ENCODE peak calls at places on chromosomes 2 and 18, in six cellular contexts. P is HFF-Myc, D is WERI-Rb-1, I is choroid plexus epithelial cell, X is transverse colon, Q is endothelial cell of umbilical vein. S is an unnamed sample.

GRCh38 chr2:100791294-100791935 is 28.5 kb upstream of the NPAS2 start:
- DNase-seq in P (no peak), D (no peak), I (no peak), X (no peak), Q (no peak), S (no peak)

GRCh38 chr2:155846249-155846648 is 486.3 kb downstream of the NR4A2 start:
- DNase-seq in P (no peak), D (no peak), I (no peak), X (no peak), Q (no peak), S (no peak)

GRCh38 chr18:28065031-28065792 is 111.7 kb downstream of the CDH2 start:
- DNase-seq in P (peak; percentile 42), D (no peak), I (peak; percentile 77), X (no peak), Q (peak; percentile 14), S (no peak)

GRCh38 chr18:58367425-58368140 is 261.3 kb downstream of the ALPK2 start:
- DNase-seq in P (no peak), D (no peak), I (no peak), X (no peak), Q (no peak), S (no peak)

GRCh38 chr2:122531803-122532344 is 776.4 kb downstream of the TSN start:
- DNase-seq in P (no peak), D (peak; percentile 50), I (no peak), X (no peak), Q (no peak), S (peak; percentile 15)

GRCh38 chr2:174952607-174953006 is 52.6 kb downstream of the CHN1 start:
- DNase-seq in P (peak; percentile 91), D (no peak), I (peak; percentile 59), X (no peak), Q (peak; percentile 66), S (no peak)

GRCh38 chr18:45336431-45336830 is 278.8 kb upstream of the SLC14A2 start:
- DNase-seq in P (no peak), D (no peak), I (no peak), X (no peak), Q (no peak), S (no peak)

GRCh38 chr2:219914577-219914976 is 287.1 kb downstream of the SLC4A3 start:
- DNase-seq in P (no peak), D (no peak), I (no peak), X (no peak), Q (no peak), S (no peak)

GRCh38 chr18:48719988-48720654 is 181.3 kb downstream of the CTIF start:
- DNase-seq in P (no peak), D (no peak), I (no peak), X (no peak), Q (peak; percentile 12), S (no peak)

GRCh38 chr2:20143263-20143662 is 81.7 kb downstream of the SDC1 start:
- DNase-seq in P (no peak), D (no peak), I (peak; percentile 67), X (no peak), Q (no peak), S (no peak)

GRCh38 chr18:14916181-14916580 is 168.2 kb downstream of the ANKRD30B start:
- DNase-seq in P (no peak), D (no peak), I (no peak), X (no peak), Q (no peak), S (no peak)

GRCh38 chr2:231245253-231246094 is 47.0 kb downstream of the ARMC9 start:
- DNase-seq in P (no peak), D (no peak), I (peak; percentile 21), X (peak; percentile 67), Q (peak; percentile 7), S (no peak)

GRCh38 chr2:23561088-23561487 is 176.1 kb downstream of the KLHL29 start:
- DNase-seq in P (no peak), D (no peak), I (no peak), X (no peak), Q (no peak), S (no peak)

GRCh38 chr2:236939751-236940229 is 145.9 kb upstream of the COPS8 start:
- DNase-seq in P (no peak), D (peak; percentile 84), I (no peak), X (no peak), Q (peak; percentile 94), S (no peak)

GRCh38 chr2:233051241-233052149 is 8.6 kb upstream of the INPP5D start:
- DNase-seq in P (no peak), D (no peak), I (peak; percentile 42), X (no peak), Q (peak; percentile 89), S (peak; percentile 35)

GRCh38 chr2:27162151-27163121 is 13.6 kb downstream of the TCF23 start:
- DNase-seq in P (no peak), D (no peak), I (peak; percentile 52), X (no peak), Q (no peak), S (no peak)

GRCh38 chr2:110755494-110756078 is 23.2 kb downstream of the ACOXL start:
- DNase-seq in P (no peak), D (no peak), I (peak; percentile 24), X (no peak), Q (peak; percentile 30), S (no peak)

GRCh38 chr18:31325051-31325450 is 7.1 kb downstream of the DSG1 start:
- DNase-seq in P (no peak), D (no peak), I (peak; percentile 96), X (no peak), Q (peak; percentile 78), S (no peak)

GRCh38 chr2:9484533-9484932 is 10.2 kb downstream of the IAH1 start:
- DNase-seq in P (no peak), D (peak; percentile 78), I (no peak), X (no peak), Q (no peak), S (no peak)

GRCh38 chr2:134601266-134601665 is 117.5 kb downstream of the TMEM163 start:
- DNase-seq in P (no peak), D (no peak), I (no peak), X (no peak), Q (no peak), S (no peak)

GRCh38 chr18:69890558-69890957 is 57.1 kb downstream of the CD226 start:
- DNase-seq in P (no peak), D (no peak), I (no peak), X (no peak), Q (no peak), S (no peak)

GRCh38 chr2:238682536-238682935 is 165.3 kb upstream of the TWIST2 start:
- DNase-seq in P (no peak), D (no peak), I (no peak), X (no peak), Q (no peak), S (no peak)

GRCh38 chr18:44609210-44609941 is 71.3 kb upstream of the SETBP1 start:
- DNase-seq in P (no peak), D (no peak), I (no peak), X (no peak), Q (no peak), S (no peak)

GRCh38 chr2:29290293-29291052 is 175.3 kb downstream of the CLIP4 start:
- DNase-seq in P (no peak), D (no peak), I (no peak), X (no peak), Q (no peak), S (no peak)

DNA sequence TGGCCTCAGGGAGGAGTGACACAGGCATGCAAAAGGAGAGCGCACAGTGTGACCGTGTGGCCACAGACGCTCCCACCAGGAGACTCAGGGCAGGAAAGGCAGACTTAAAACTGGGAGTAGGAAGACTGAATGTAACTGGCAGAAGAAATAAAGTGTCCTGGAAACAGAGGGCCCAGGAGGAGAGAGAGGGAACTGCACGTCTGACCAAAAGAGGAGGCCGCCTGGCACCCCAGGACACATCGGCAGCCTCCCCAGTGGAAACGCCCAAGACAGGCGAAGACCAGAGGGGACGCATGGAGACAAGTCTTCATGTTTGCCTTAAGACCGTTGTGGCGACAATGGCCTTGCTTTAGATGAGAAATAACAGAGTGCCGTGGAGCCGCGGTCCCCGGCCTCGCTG is 163.6 kb upstream of the ALKAL2 start:
- DNase-seq in P (no peak), D (no peak), I (no peak), X (no peak), Q (no peak), S (no peak)
- TF ChIP-seq CTCF in P (no peak), D (peak; percentile 17), I (no peak), X (no peak), Q (no peak), S (no peak)

DNA sequence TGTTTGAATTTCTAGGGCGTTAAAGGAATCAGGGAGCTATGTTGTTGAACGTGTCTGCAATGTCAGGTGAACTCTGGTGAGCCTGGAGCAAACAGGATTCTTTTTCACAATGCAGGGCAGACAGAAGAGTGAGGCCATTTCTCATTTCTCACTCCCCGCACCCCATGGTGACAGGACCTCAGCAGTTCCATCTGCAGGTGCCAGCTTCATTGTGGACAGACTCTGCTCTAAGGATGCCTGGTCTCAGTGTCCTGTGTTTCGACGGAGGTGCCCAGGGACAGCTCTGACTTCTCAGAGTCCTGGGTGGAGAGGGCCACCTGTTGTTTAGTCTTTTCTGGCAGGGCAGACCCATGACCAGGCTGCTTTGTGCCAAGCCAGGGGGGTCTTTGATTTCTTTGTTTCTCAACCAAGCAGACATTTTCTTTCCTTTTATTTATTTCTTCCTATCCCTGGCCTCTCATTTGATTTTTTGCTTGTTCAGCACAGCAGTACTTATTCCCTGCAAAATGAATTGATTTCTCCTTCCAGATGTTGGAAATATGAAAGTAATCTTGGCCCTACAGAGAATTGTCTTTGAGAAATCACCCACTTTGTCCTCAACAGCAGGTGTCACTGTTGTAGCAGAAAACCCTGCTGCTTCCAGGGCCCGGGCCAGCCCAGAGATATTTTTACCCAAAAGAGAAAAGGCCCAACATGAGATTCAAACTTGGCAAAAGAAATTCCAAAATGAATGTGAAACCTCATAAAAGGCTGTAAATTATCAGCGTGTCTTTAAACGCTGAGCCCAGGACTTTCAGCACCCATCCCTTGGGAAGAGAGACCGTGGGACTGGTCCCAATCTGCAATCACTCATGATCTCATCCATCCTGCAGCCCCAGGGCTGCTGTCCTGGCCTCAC is 201.6 kb downstream of the RNF144A start:
- DNase-seq in P (no peak), D (peak; percentile 50), I (peak; percentile 56), X (no peak), Q (no peak), S (peak; percentile 56)
- TF ChIP-seq CTCF in P (peak; percentile 56), D (peak; percentile 59), I (peak; percentile 75), X (peak; percentile 26), Q (no peak), S (peak; percentile 65)

GRCh38 chr18:9792565-9793226 is 84.6 kb downstream of the RAB31 start:
- DNase-seq in P (no peak), D (peak; percentile 52), I (no peak), X (no peak), Q (no peak), S (peak; percentile 39)
- TF ChIP-seq CTCF in P (peak; percentile 72), D (peak; percentile 88), I (peak; percentile 65), X (peak; percentile 35), Q (peak; percentile 51), S (peak; percentile 47)

GRCh38 chr2:128384446-128384845 is 65.8 kb upstream of the HS6ST1 start:
- DNase-seq in P (no peak), D (no peak), I (no peak), X (no peak), Q (no peak), S (no peak)

GRCh38 chr2:128380061-128380889 is 61.6 kb upstream of the HS6ST1 start:
- DNase-seq in P (no peak), D (no peak), I (no peak), X (peak; percentile 3), Q (no peak), S (no peak)

GRCh38 chr2:128378231-128379020 is 59.8 kb upstream of the HS6ST1 start:
- DNase-seq in P (no peak), D (no peak), I (no peak), X (peak; percentile 7), Q (no peak), S (no peak)

GRCh38 chr2:128379021-128380005 is 60.6 kb upstream of the HS6ST1 start:
- DNase-seq in P (peak; percentile 62), D (no peak), I (peak; percentile 79), X (peak; percentile 39), Q (peak; percentile 48), S (no peak)

GRCh38 chr2:128381001-128381938 is 62.6 kb upstream of the HS6ST1 start:
- DNase-seq in P (no peak), D (peak; percentile 45), I (peak; percentile 19), X (peak; percentile 5), Q (no peak), S (peak; percentile 70)
- TF ChIP-seq CTCF in P (no peak), D (no peak), I (no peak), X (no peak), Q (no peak), S (no peak)